ENCODE peak calls at places on chromosomes 12 and 14, in four cellular contexts. One of them, this sample, is unnamed.

GRCh38 chr14:99946652-99947489 is 118.4 kb upstream of the EVL start:
- DNase-seq in HCT116: no peak
- DNase-seq in HepG2: no peak
- DNase-seq in H1: peak; percentile 88
- DNase-seq in this sample: peak; percentile 53

GRCh38 chr14:65847065-65847847 is 434.7 kb downstream of the FUT8 start:
- DNase-seq in HepG2: no peak
- DNase-seq in HCT116: no peak
- DNase-seq in H1: no peak
- DNase-seq in this sample: no peak

GRCh38 chr12:64088431-64089349 is 133.4 kb downstream of the KICS2 start:
- DNase-seq in HCT116: peak; percentile 91
- DNase-seq in HepG2: peak; percentile 39
- DNase-seq in H1: no peak
- DNase-seq in this sample: peak; percentile 13

GRCh38 chr12:57954768-57955167 is 13.4 kb downstream of the ATP23 start:
- DNase-seq in H1: no peak
- DNase-seq in HCT116: no peak
- DNase-seq in HepG2: no peak
- DNase-seq in this sample: no peak

GRCh38 chr12:123393747-123394146 is 9.8 kb downstream of the KMT5A start:
- DNase-seq in H1: no peak
- DNase-seq in HCT116: no peak
- DNase-seq in HepG2: no peak
- DNase-seq in this sample: no peak

GRCh38 chr14:35480119-35480769 is 53.7 kb upstream of the INSM2 start:
- DNase-seq in HepG2: no peak
- DNase-seq in HCT116: no peak
- DNase-seq in H1: no peak
- DNase-seq in this sample: no peak

GRCh38 chr14:63192085-63192484 is 12.2 kb upstream of the RHOJ start:
- DNase-seq in HCT116: no peak
- DNase-seq in HepG2: no peak
- DNase-seq in H1: no peak
- DNase-seq in this sample: no peak

GRCh38 chr12:14614704-14615121 is 47.0 kb upstream of the PLBD1 start:
- DNase-seq in HCT116: no peak
- DNase-seq in HepG2: no peak
- DNase-seq in H1: no peak
- DNase-seq in this sample: no peak

GRCh38 chr12:14999421-15000047 is 26.7 kb downstream of the PDE6H start:
- DNase-seq in HepG2: no peak
- DNase-seq in HCT116: no peak
- DNase-seq in H1: no peak
- DNase-seq in this sample: no peak

GRCh38 chr14:33229269-33229924 is 290.7 kb downstream of the NPAS3 start:
- DNase-seq in HepG2: no peak
- DNase-seq in HCT116: no peak
- DNase-seq in H1: no peak
- DNase-seq in this sample: no peak

GRCh38 chr12:70364695-70365397 is 1.2 kb upstream of the KCNMB4 start:
- DNase-seq in H1: no peak
- DNase-seq in HepG2: no peak
- DNase-seq in HCT116: no peak
- DNase-seq in this sample: no peak

GRCh38 chr12:32455607-32456063 is 56.3 kb downstream of the FGD4 start:
- DNase-seq in HCT116: peak; percentile 45
- DNase-seq in H1: no peak
- DNase-seq in HepG2: peak; percentile 55
- DNase-seq in this sample: peak; percentile 31

GRCh38 chr14:60563113-60563512 is 54.2 kb downstream of the SIX6 start:
- DNase-seq in HCT116: no peak
- DNase-seq in HepG2: no peak
- DNase-seq in H1: no peak
- DNase-seq in this sample: no peak

GRCh38 chr12:101200824-101201223 is 9.2 kb downstream of the SLC5A8 start:
- DNase-seq in HepG2: no peak
- DNase-seq in H1: no peak
- DNase-seq in HCT116: no peak
- DNase-seq in this sample: no peak

GRCh38 chr14:99595034-99595433 is 9.0 kb downstream of the CCDC85C start:
- DNase-seq in HepG2: no peak
- DNase-seq in H1: no peak
- DNase-seq in HCT116: no peak
- DNase-seq in this sample: no peak

GRCh38 chr14:67170706-67171105 is 18.5 kb upstream of the GARIN2 start:
- DNase-seq in H1: no peak
- DNase-seq in HepG2: no peak
- DNase-seq in HCT116: no peak
- DNase-seq in this sample: no peak

DNA sequence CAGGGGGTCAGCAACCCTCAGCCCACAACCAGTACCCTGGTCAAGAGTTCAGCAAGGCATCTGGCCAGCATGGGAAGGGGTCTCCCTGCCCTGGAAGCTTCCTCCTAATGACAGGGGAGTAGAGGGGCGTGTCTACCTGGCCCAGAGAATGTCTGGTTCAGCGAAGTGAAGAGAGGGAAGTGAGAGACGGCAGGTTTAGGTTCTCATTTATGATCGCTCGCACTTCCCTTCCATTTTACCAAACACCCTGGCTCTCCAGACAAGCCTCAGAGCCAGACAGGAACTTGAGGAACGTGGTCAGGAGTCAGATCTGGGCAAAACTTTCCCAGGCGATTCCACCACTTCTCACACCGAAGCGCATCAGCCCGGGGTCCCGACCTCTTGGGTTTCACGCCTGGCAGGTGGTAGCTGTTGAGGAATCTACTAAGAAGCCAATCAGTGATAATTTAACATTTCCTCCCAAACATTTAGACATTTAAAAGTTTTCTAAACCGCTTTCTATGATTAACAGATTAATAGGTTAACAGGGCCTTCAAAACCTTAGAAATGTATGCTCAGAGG is 21.3 kb downstream of the ACTN1 start:
- DNase-seq in H1: no peak
- DNase-seq in HCT116: no peak
- DNase-seq in HepG2: no peak
- DNase-seq in this sample: no peak
- TF ChIP-seq RAD21 in H1: no peak
- TF ChIP-seq RAD21 in HCT116: no peak
- TF ChIP-seq RAD21 in HepG2: no peak
- TF ChIP-seq RAD21 in this sample: no peak

DNA sequence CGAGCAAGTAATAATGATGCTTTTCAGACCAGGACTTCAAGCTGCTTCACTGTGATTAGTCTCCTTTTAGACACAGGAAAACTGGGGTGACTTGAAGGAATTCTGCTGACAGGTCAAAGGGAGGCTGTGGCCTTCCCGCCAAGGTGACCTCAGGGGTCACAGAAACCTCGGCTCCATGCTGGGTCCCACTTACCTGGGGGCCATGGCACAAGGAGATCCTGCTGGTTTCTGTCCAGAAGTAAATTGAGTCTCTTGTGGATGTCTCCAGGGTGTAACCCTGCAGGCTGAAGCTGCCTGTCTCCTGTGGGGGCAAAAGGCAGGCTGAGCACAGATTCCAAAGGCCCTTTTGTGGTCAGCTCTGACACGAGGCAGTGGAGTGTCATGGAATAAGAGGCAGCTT is 138.7 kb upstream of the MED13L start:
- DNase-seq in HepG2: no peak
- DNase-seq in HCT116: no peak
- DNase-seq in H1: no peak
- DNase-seq in this sample: no peak
- TF ChIP-seq SRF in HepG2: no peak
- TF ChIP-seq SRF in HCT116: no peak
- TF ChIP-seq SRF in H1: no peak
- TF ChIP-seq SRF in this sample: no peak

DNA sequence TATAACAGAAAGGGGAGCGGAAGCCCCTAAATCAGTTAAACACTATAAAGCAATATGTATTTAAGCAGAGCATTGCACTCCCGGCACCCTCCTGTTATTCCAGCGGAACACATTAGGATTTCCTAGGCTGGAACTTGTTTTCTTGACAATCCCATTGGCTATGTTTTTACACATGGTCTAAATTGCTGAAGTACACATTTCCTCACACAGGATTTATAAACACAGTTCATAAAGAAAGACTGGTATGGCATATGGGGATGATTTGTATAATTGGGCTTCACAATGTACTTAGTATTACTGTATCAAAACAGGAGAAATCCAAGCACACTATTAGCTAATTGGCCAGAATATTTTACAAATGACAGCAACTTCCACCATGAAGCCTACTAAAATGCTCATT is 23.3 kb downstream of the PAX9 start:
- DNase-seq in HepG2: no peak
- DNase-seq in HCT116: no peak
- DNase-seq in H1: no peak
- DNase-seq in this sample: no peak
- TF ChIP-seq RAD21 in HepG2: no peak
- TF ChIP-seq RAD21 in HCT116: no peak
- TF ChIP-seq RAD21 in H1: no peak
- TF ChIP-seq RAD21 in this sample: no peak

DNA sequence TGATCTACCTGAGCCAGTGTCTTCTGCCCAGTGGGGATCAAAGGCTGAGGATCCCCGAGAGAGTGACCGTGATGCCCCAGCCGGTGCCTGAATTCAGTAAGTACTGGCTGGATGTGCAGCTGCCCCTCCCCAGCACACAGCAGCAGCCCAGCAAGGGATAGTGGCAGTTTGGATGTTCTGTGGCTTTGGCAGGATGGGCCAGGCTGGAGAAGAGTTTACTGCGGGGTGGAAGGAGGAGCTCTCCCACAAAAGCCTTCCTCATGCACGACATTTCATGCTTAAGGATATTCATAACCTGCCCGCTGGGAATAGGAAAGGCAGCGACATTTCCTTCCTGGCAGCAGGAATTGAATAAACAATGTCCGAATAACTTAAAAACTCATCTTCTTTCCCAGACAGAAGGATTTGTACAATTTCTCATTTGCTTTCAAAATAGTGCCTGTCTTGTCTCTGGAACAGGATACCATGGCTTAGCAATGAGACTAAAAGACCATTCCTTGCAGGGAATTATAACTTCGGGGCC is 135.6 kb upstream of the PRMT8 start:
- DNase-seq in HCT116: no peak
- DNase-seq in HepG2: no peak
- DNase-seq in H1: no peak
- DNase-seq in this sample: no peak
- TF ChIP-seq SRF in HCT116: no peak
- TF ChIP-seq SRF in HepG2: no peak
- TF ChIP-seq SRF in H1: no peak
- TF ChIP-seq SRF in this sample: no peak

GRCh38 chr14:89236846-89237245 is 180.2 kb downstream of the FOXN3 start:
- DNase-seq in H1: no peak
- DNase-seq in HCT116: no peak
- DNase-seq in HepG2: no peak
- DNase-seq in this sample: no peak

GRCh38 chr14:89240414-89240813 is 176.6 kb downstream of the FOXN3 start:
- DNase-seq in HCT116: no peak
- DNase-seq in HepG2: no peak
- DNase-seq in H1: no peak
- DNase-seq in this sample: no peak

GRCh38 chr14:89241265-89241664 is 175.8 kb downstream of the FOXN3 start:
- DNase-seq in HCT116: no peak
- DNase-seq in HepG2: no peak
- DNase-seq in H1: no peak
- DNase-seq in this sample: no peak

GRCh38 chr14:89241934-89242670 is 174.9 kb downstream of the FOXN3 start:
- DNase-seq in H1: no peak
- DNase-seq in HCT116: no peak
- DNase-seq in HepG2: no peak
- DNase-seq in this sample: no peak

DNA sequence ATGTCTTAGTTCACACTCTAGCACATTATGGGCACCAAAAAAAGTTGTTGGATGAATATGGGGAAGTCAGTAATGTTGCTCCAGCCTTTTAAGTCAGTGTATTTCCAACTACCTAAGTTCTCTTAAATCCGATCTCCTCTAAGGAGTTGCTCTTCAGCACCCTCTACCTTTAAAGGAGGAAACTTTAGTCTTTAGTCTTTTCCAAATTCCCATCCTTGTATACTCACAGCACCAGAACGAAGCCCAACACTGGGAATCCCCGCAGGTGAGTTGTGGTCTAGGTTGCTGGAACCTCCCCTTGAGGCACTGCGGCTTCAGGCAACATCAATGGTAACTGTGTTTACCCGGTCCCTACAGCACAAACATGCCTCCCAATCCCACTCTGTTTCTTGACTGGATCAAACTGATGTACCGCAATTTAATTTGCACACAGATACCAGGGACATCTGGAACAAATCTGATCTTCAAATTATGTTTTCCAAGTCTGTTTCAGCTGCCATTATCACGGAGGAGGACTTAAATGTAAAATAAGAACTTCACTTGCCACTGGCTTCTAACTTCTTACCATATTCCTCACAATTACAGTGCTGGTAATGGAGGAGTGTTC is 179.0 kb downstream of the FOXN3 start:
- DNase-seq in HepG2: no peak
- DNase-seq in HCT116: no peak
- DNase-seq in H1: no peak
- DNase-seq in this sample: no peak
- TF ChIP-seq RAD21 in HepG2: no peak
- TF ChIP-seq RAD21 in HCT116: peak; percentile 52
- TF ChIP-seq RAD21 in H1: peak; percentile 49
- TF ChIP-seq RAD21 in this sample: peak; percentile 42

GRCh38 chr14:53306926-53307325 is 153.8 kb upstream of the DDHD1 start:
- DNase-seq in H1: no peak
- DNase-seq in HepG2: peak; percentile 16
- DNase-seq in HCT116: no peak
- DNase-seq in this sample: no peak
- TF ChIP-seq SRF in H1: no peak
- TF ChIP-seq SRF in HepG2: no peak
- TF ChIP-seq SRF in HCT116: no peak
- TF ChIP-seq SRF in this sample: no peak

DNA sequence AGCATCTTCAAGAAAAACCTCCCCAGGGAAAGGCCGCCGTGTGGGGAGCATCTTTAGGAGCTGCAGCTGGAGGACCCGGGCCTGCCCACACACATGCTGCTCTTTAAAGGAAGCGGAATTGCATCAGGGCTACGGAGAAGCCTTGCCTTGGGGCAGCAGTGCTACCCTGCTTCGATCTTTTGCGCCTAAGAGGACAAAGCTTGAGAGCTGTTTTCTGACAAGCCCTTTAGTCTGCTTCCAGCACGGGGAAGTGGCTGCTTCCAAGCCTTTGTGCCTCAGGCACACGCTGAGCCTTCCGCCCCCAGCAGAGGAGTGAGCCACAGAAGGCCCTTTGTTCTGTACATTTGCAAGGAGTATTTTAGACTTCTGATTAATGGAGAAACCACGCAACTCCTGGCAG is 31.5 kb downstream of the COA8 start:
- DNase-seq in HepG2: peak; percentile 70
- DNase-seq in H1: no peak
- DNase-seq in HCT116: no peak
- DNase-seq in this sample: no peak
- TF ChIP-seq RAD21 in HepG2: no peak
- TF ChIP-seq RAD21 in H1: no peak
- TF ChIP-seq RAD21 in HCT116: no peak
- TF ChIP-seq RAD21 in this sample: no peak

This sample was measured in K562.